ENCODE peak calls at places on chromosomes 2 and 18, in eight cellular contexts. D, G, S, Y, Z, C, N and W are unnamed samples. For H3K9me2, the result is how much of the 10 kb centered on the place peaks cover.

GRCh38 chr2:196131384-196131861 is 40.0 kb downstream of the STK17B start:
- DNase-seq in Z (peak), Y (peak), N (peak), C (peak), S (peak), G (peak), D (peak), W (peak)

GRCh38 chr2:71505770-71506140 is 52.4 kb downstream of the DYSF start:
- DNase-seq in G (no peak), C (no peak), Z (no peak), N (no peak), D (no peak), Y (no peak), S (no peak), W (no peak)

GRCh38 chr2:207258191-207258991 is 92.6 kb upstream of the KLF7 start:
- DNase-seq in Z (peak), G (no peak), D (no peak), C (no peak), N (no peak), S (no peak), Y (peak), W (peak)

GRCh38 chr18:649341-649740 is 8.1 kb upstream of the TYMS start:
- DNase-seq in Z (peak), N (no peak), D (no peak), S (no peak), G (no peak), Y (no peak), C (no peak), W (no peak)

GRCh38 chr2:183186296-183186695 is 62.1 kb downstream of the NUP35 start:
- DNase-seq in S (no peak), C (no peak), N (no peak), G (no peak), Z (no peak), Y (no peak), D (no peak), W (no peak)

GRCh38 chr2:160214461-160215055 is 14.5 kb upstream of the ITGB6 start:
- DNase-seq in D (no peak), C (peak), Z (peak), N (no peak), G (no peak), S (no peak), Y (peak), W (peak)

GRCh38 chr18:78582898-78583738 is 396.5 kb upstream of the SALL3 start:
- DNase-seq in C (no peak), D (no peak), N (no peak), G (no peak), S (no peak), Z (no peak), Y (no peak), W (no peak)

GRCh38 chr2:117562654-117563053 is 251.8 kb upstream of the DDX18 start:
- DNase-seq in C (no peak), G (no peak), N (no peak), D (no peak), Z (no peak), S (no peak), Y (no peak), W (no peak)

GRCh38 chr2:178978667-178979066 is 71.3 kb downstream of the CCDC141 start:
- DNase-seq in G (no peak), S (no peak), Z (no peak), N (no peak), Y (no peak), D (no peak), C (no peak), W (no peak)

GRCh38 chr18:52536039-52536438 is 196.0 kb downstream of the DCC start:
- DNase-seq in G (no peak), Y (no peak), C (no peak), Z (no peak), D (no peak), S (no peak), N (no peak), W (no peak)

GRCh38 chr18:31269508-31270074 is 48.4 kb upstream of the DSG1 start:
- DNase-seq in S (no peak), Z (no peak), D (no peak), Y (peak), G (no peak), C (no peak), N (no peak), W (no peak)

GRCh38 chr2:160425394-160425793 is 68.2 kb downstream of the RBMS1 start:
- DNase-seq in N (no peak), G (no peak), C (no peak), Y (no peak), D (no peak), Z (no peak), S (no peak), W (peak)

DNA sequence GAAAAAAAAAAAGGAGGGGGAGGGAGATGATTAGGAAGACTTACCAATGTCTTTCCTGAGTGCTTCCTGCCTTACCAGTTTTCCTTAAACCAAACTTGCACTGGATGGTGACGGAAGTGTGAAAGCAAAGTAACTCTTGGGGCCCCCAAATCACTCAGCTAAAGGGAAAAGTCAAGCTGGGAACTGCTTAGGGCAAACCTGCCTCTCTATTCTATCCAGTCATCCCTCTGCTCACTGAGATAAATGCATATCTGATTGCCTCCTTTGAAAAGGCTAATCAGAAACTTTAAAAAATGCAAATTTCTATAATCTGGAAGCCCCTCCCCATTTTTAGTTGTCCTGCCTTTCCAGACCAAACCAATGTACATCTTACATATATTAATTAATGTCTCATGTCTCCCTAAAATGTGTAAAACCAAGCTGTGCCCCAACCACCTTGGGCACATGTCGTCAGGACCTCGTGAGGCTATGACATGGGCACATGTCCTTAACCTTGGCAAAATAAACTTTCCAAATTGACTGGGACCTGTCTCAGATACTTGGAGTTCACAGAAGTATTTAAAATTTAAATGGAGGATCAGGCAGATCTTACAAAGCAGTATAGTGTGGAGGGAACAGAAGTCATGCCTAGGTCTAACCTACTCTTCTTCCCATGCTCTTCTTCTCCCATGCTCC is 7.2 kb upstream of the CYBRD1 start:
- DNase-seq in D (no peak), S (no peak), Z (no peak), Y (no peak), C (no peak), G (no peak), N (no peak), W (no peak)
- H3K9me2 ChIP-seq in D (under half), S (under half), Z (under half), Y (under half), C (under half), G (under half), N (under half), W (under half)

DNA sequence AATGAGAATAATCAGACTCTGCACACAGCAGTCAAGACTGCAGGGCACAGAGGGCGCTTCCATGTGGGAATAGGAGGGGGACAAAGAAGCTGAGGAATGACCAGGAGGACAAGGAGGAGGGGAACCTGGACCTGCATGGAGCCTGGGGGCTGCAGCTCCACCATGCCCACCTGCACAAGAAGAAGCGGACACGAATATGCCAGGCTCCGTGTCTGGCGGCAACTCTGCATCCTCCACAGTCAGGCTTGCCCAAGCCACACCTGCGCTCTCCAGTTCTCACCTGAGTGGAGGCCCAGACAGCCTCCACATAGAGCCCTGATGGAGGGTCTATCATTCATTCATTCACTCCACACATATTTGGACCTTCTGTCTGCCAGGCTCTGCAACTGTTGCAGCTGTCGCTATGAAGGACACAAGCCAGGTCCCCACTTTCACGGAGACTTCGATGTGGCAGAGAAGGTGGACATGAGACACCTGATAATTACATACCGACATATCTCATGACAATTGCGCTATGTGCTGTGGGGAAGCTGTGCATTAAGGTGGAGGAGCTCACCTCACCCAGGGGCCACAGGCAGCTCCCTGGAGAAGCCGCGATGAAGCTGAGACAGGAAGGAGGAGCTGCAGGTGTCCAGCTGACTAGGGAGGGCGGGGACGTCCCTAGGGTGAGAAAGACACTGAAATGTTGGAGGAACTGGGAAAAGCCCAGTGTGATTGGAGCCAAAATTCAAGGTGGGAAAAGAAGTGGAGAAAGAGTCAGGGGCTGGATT is 159.2 kb downstream of the INHBB start:
- DNase-seq in C (no peak), G (no peak), Y (no peak), Z (no peak), S (no peak), N (no peak), D (no peak), W (no peak)
- TF ChIP-seq EZH2phosphoT487 in C (no peak), G (no peak), Y (no peak), Z (no peak), S (no peak), N (no peak), D (no peak), W (no peak)

GRCh38 chr2:10279472-10279870 is 23.2 kb upstream of the HPCAL1 start:
- DNase-seq in S (no peak), Y (no peak), G (no peak), C (no peak), Z (no peak), D (no peak), N (no peak), W (no peak)
- H3K4me3 ChIP-seq in S (no peak), Y (no peak), G (no peak), C (no peak), Z (no peak), D (no peak), N (no peak), W (no peak)

DNA sequence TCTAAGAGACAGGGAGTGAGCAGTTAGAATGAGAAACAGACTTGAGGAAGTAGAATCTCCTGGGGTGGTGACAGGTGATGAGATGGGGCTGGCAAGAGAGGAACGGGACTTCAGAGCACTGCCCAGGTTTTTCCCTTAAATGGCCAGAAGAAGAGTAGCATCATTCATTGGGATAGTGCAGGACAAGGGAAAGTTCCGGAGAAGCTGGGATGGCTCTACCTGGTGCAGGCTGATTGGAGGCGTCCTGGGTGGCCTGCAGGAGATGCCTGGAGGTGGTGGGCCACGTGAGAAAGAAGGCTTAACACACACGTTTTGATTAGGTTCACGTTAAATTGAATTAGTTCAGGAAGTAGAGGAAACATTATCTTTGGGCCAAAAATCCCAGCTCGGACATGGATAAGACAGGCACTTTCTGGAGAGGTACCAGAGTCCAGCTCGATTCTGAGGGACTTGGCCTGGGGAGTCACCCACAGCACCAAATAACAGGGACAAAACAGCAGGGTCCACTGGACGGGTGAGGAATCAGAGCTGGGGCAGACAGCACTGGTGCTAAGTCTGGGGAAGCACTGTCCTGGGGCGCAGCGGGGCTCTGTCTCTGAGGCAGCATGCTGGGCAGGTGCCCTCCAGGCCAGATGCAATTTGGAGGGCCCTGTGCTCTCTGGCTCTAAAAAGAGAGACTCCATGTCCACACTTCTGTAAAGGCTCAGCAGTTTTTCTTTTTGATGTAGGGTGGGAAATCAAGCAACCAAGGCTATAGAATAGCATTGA is 512.3 kb upstream of the RAB6C start:
- DNase-seq in N (no peak), C (no peak), D (no peak), G (no peak), S (no peak), Y (no peak), Z (no peak), W (no peak)
- H3K9me2 ChIP-seq in N (under half), C (under half), D (under half), G (under half), S (under half), Y (under half), Z (under half), W (under half)